ENCODE peak calls at places on chromosomes 6 and 20, in ten cellular contexts. Q is mucosa of descending colon, D is fibroblast of the aortic adventitia, O is adrenal gland, K is lower lobe of right lung, R is PC-3, P is fibroblast of pulmonary artery, Z is esophagus squamous epithelium, S is A549, X is left ventricle myocardium inferior. A is an unnamed sample.

GRCh38 chr6:16712250-16712930 is 48.9 kb downstream of the ATXN1 start:
- DNase-seq in Q (no peak), D (peak), O (no peak), K (no peak), R (no peak), P (peak), Z (no peak), S (no peak), X (no peak), A (peak)

GRCh38 chr6:10529231-10529801 is 8.2 kb downstream of the GCNT2 start:
- DNase-seq in Q (no peak), D (no peak), O (no peak), K (peak), R (peak), P (no peak), Z (no peak), S (no peak), X (no peak), A (no peak)

GRCh38 chr6:168355716-168356522 is 36.3 kb upstream of the DACT2 start:
- DNase-seq in Q (peak), D (peak), O (peak), K (no peak), R (no peak), P (peak), Z (no peak), S (peak), X (peak), A (peak)

GRCh38 chr6:107154131-107154906 is 39.0 kb upstream of the BEND3 start:
- DNase-seq in Q (peak), D (no peak), O (no peak), K (peak), R (no peak), P (no peak), Z (no peak), S (no peak), X (no peak), A (no peak)

GRCh38 chr20:5039255-5039657 is 37.9 kb upstream of the SLC23A2 start:
- DNase-seq in Q (peak), D (no peak), O (no peak), K (no peak), R (no peak), P (no peak), Z (no peak), S (no peak), X (no peak), A (no peak)

GRCh38 chr6:87391334-87391733 is 16.4 kb upstream of the CFAP206 start:
- DNase-seq in Q (peak), D (peak), O (peak), K (no peak), R (peak), P (peak), Z (no peak), S (peak), X (no peak), A (peak)

GRCh38 chr20:50338479-50339195 is 148.0 kb downstream of the CEBPB start:
- DNase-seq in Q (no peak), D (no peak), O (no peak), K (no peak), R (no peak), P (no peak), Z (no peak), S (no peak), X (no peak), A (no peak)

GRCh38 chr6:124368131-124368530 is 564.5 kb downstream of the NKAIN2 start:
- DNase-seq in Q (no peak), D (no peak), O (no peak), K (no peak), R (no peak), P (peak), Z (no peak), S (no peak), X (no peak), A (no peak)

GRCh38 chr6:157634566-157634965 is 188.5 kb upstream of the SNX9 start:
- DNase-seq in Q (no peak), D (no peak), O (no peak), K (no peak), R (no peak), P (no peak), Z (no peak), S (no peak), X (no peak), A (no peak)

GRCh38 chr6:126112171-126112632 is 125.9 kb downstream of the TRMT11 start:
- DNase-seq in Q (no peak), D (peak), O (no peak), K (no peak), R (peak), P (peak), Z (no peak), S (no peak), X (no peak), A (peak)

DNA sequence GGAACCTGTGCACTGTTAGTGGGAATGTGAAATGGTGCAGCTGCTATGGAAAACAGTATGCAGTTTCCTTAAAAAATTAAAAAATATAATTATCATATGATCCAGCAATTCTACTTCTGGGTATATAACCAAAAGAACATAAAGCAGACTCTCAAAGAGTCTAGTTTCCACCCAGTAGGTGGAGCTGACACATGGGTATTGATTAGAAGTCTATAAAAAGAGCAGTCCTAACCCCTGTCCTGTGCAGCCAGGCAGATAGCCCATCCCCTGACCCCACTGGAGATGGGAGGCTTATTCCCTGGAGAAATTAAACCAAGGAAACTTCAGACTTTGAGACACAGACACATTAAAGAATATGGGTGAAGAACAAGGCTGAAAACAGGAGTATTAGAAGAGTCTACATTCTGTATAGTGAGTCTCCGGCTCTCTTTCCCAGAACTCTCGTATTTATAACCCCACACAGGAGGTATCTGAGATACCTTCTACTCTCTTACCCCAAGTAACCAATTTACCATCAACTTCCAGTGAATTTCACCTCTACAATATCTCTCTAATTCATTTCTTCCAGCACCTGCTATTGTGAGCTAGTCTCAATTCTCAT is 92.3 kb downstream of the SEL1L2 start:
- DNase-seq in Q (no peak), D (no peak), O (no peak), K (no peak), R (peak), P (no peak), Z (no peak), S (no peak), X (no peak), A (no peak)
- TF ChIP-seq CTCF in Q (no peak), D (no peak), O (peak), K (no peak), R (peak), P (no peak), Z (no peak), S (no peak), X (no peak), A (peak)

GRCh38 chr6:135072753-135073152 is 18.1 kb upstream of the HBS1L start:
- DNase-seq in Q (no peak), D (no peak), O (no peak), K (no peak), R (no peak), P (no peak), Z (no peak), S (no peak), X (no peak), A (no peak)

GRCh38 chr6:135073217-135073616 is 18.6 kb upstream of the HBS1L start:
- DNase-seq in Q (no peak), D (no peak), O (no peak), K (no peak), R (peak), P (no peak), Z (no peak), S (no peak), X (no peak), A (no peak)

GRCh38 chr6:135073757-135074393 is 19.3 kb upstream of the HBS1L start:
- DNase-seq in Q (no peak), D (no peak), O (no peak), K (no peak), R (no peak), P (no peak), Z (no peak), S (no peak), X (no peak), A (no peak)

GRCh38 chr6:135075018-135075417 is 20.4 kb upstream of the HBS1L start:
- DNase-seq in Q (no peak), D (no peak), O (no peak), K (no peak), R (no peak), P (no peak), Z (no peak), S (no peak), X (no peak), A (no peak)
- TF ChIP-seq CTCF in Q (no peak), D (no peak), O (no peak), K (no peak), R (no peak), P (no peak), Z (no peak), S (no peak), X (no peak), A (no peak)

DNA sequence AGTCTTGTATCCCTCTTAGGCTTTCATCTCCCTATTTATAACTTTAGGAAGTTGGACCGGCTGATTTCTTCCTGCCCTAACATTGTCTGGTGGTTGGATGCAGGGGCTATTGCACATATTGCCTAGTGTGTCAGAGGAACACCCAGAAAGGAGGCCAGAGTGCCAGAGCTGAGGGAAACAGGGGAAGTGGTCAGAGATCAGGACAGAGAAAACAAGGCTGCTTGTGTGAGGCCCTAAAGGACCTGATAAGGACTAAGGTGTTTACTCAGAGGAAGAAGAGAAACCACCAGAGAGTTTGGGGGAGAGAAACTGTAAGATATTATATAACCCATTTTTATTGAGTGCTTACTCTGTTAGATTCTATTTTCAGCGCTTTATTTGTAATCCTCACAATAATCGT is 53.9 kb upstream of the REV3L start:
- DNase-seq in Q (no peak), D (no peak), O (peak), K (no peak), R (no peak), P (peak), Z (no peak), S (no peak), X (no peak), A (no peak)
- TF ChIP-seq CTCF in Q (no peak), D (no peak), O (no peak), K (no peak), R (no peak), P (no peak), Z (no peak), S (no peak), X (no peak), A (no peak)

DNA sequence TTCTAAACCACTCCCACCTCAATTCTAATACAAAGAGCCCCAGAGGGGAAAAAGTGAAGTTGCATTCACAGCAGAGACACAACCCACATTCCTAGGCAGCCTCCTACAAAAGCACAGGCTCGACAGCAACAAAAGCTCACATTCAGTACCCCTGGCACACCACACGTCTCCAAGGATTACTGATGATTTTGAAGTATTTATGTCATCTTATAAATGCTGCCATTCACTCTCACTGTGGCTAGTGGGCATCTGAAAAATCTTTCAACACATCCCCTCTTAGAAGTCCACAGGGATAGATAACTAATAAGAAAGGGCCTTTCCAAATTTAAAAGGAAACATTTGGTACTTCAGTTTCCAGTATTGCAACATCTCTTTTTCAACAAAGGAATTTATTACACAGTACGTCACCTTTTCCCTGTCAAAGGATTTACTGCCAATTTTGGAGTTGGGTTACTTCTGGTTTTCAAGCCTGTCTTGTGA is 146.7 kb downstream of the TASP1 start:
- DNase-seq in Q (no peak), D (peak), O (no peak), K (no peak), R (peak), P (peak), Z (no peak), S (peak), X (peak), A (no peak)
- TF ChIP-seq CTCF in Q (no peak), D (peak), O (no peak), K (no peak), R (no peak), P (peak), Z (no peak), S (no peak), X (peak), A (no peak)

GRCh38 chr20:57022306-57022705 is 244.1 kb downstream of the BMP7 start:
- DNase-seq in Q (no peak), D (no peak), O (no peak), K (no peak), R (no peak), P (no peak), Z (no peak), S (no peak), X (no peak), A (no peak)
- TF ChIP-seq CTCF in Q (no peak), D (no peak), O (no peak), K (no peak), R (peak), P (no peak), Z (no peak), S (peak), X (no peak), A (no peak)

GRCh38 chr20:40606237-40606636 is 82.8 kb downstream of the MAFB start:
- DNase-seq in Q (no peak), D (no peak), O (no peak), K (no peak), R (no peak), P (no peak), Z (no peak), S (no peak), X (no peak), A (no peak)
- TF ChIP-seq CTCF in Q (no peak), D (no peak), O (no peak), K (no peak), R (no peak), P (no peak), Z (no peak), S (no peak), X (no peak), A (no peak)

GRCh38 chr20:35664544-35665206 is at the start of the genes CPNE1 and RBM12:
- DNase-seq in Q (peak), D (peak), O (peak), K (peak), R (peak), P (peak), Z (peak), S (peak), X (peak), A (peak)
- TF ChIP-seq CTCF in Q (no peak), D (no peak), O (no peak), K (no peak), R (no peak), P (no peak), Z (no peak), S (no peak), X (no peak), A (no peak)